ENCODE peak calls at places on chromosomes 12 and 14, in four cellular contexts. Q, T, Y and L are unnamed samples.
A peak's percentile ranks its signal among the peaks of the same experiment; 100 is the strongest.

GRCh38 chr12:8145754-8146415 is 10.9 kb upstream of the ZNF705A start:
- DNase-seq in Q (peak; percentile 4), T (peak; percentile 22), Y (peak; percentile 37), L (peak; percentile 83)

GRCh38 chr14:105330491-105330895 is 15.9 kb downstream of the PACS2 start:
- DNase-seq in Q (peak; percentile 50), T (no peak), Y (no peak), L (peak; percentile 74)

GRCh38 chr12:47437570-47437969 is 268.3 kb downstream of the RPAP3 start:
- DNase-seq in Q (no peak), T (no peak), Y (no peak), L (no peak)

GRCh38 chr14:60684203-60684602 is 34.9 kb upstream of the SIX1 start:
- DNase-seq in Q (no peak), T (no peak), Y (no peak), L (no peak)

GRCh38 chr14:56273151-56273550 is 154.9 kb downstream of the PELI2 start:
- DNase-seq in Q (no peak), T (no peak), Y (no peak), L (no peak)

GRCh38 chr12:6231359-6232268 is 31.4 kb downstream of the CD9 start:
- DNase-seq in Q (no peak), T (no peak), Y (no peak), L (no peak)

GRCh38 chr12:126509587-126509986 is 1444.4 kb downstream of the AACS start:
- DNase-seq in Q (no peak), T (no peak), Y (no peak), L (no peak)

GRCh38 chr12:8912910-8913309 is 1.4 kb upstream of the PHC1 start:
- DNase-seq in Q (peak; percentile 51), T (no peak), Y (no peak), L (no peak)

GRCh38 chr12:50282581-50283229 is 615 bp downstream of the LIMA1 start:
- DNase-seq in Q (peak; percentile 12), T (no peak), Y (peak; percentile 65), L (peak; percentile 8)

GRCh38 chr12:2641761-2642160 is 153.0 kb upstream of the FKBP4 start:
- DNase-seq in Q (no peak), T (no peak), Y (no peak), L (no peak)

GRCh38 chr12:123264642-123265041 is 7.0 kb downstream of the CDK2AP1 start:
- DNase-seq in Q (no peak), T (no peak), Y (no peak), L (no peak)

GRCh38 chr12:25382311-25383106 is 131.8 kb upstream of the KRAS start:
- DNase-seq in Q (no peak), T (no peak), Y (no peak), L (no peak)

GRCh38 chr12:110846615-110847566 is at the start of gene CCDC63:
- DNase-seq in Q (no peak), T (no peak), Y (no peak), L (peak; percentile 28)

GRCh38 chr12:81465191-81465590 is 294.0 kb downstream of the PPFIA2 start:
- DNase-seq in Q (no peak), T (no peak), Y (no peak), L (no peak)

GRCh38 chr14:104398656-104399055 is 180.9 kb upstream of the C14orf180 start:
- DNase-seq in Q (no peak), T (no peak), Y (no peak), L (no peak)

GRCh38 chr12:103975368-103975767 is 9.7 kb downstream of the TDG start:
- DNase-seq in Q (no peak), T (no peak), Y (no peak), L (no peak)

GRCh38 chr12:41365653-41366131 is 177.6 kb downstream of the PDZRN4 start:
- DNase-seq in Q (no peak), T (no peak), Y (no peak), L (no peak)

GRCh38 chr12:31843399-31844095 is 114.7 kb upstream of the AMN1 start:
- DNase-seq in Q (no peak), T (no peak), Y (no peak), L (no peak)

GRCh38 chr14:90397401-90398314 is 829 bp downstream of the CALM1 start:
- DNase-seq in Q (peak; percentile 46), T (no peak), Y (no peak), L (peak; percentile 72)

GRCh38 chr14:102323102-102323501 is 3.6 kb downstream of the ZNF839 start:
- DNase-seq in Q (peak; percentile 72), T (peak; percentile 47), Y (peak; percentile 57), L (peak; percentile 76)

GRCh38 chr12:109686523-109686922 is 27.1 kb upstream of the FAM222A start:
- DNase-seq in Q (no peak), T (no peak), Y (no peak), L (no peak)

GRCh38 chr14:100158566-100159106 is 809 bp downstream of the DEGS2 start:
- DNase-seq in Q (no peak), T (no peak), Y (no peak), L (no peak)
- H3K4me3 ChIP-seq in Q (no peak overlapping the region), T (peak overlapping the region; percentile 52), Y (no peak overlapping the region), L (no peak overlapping the region)

DNA sequence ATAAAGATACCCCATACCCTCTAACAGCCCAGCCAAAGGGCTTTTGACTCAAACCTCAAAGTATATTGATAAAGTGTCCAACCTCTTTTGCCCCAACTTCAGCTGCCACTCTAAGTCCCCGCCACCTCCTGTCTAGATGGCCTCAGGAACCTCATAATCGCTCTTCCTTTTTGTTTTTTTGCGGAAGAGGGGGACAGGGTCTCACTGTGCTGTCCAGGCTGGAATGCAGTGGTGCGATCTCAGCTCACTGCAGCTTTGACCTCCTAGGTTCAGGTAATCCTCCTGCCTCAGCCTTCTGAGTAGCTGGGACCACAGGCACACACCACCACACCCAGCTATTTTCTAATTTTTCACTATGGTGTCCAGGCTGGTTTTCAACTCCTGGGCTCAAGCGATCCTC is 60.3 kb downstream of the STX2 start:
- DNase-seq in Q (no peak), T (no peak), Y (no peak), L (no peak)
- H3K27me3 ChIP-seq in Q (no peaks in the 10 kb centered on the region), T (no peaks in the 10 kb centered on the region), Y (no peaks in the 10 kb centered on the region), L (no peaks in the 10 kb centered on the region)

GRCh38 chr12:124542021-124542941 is 25.1 kb downstream of the NCOR2 start:
- DNase-seq in Q (no peak), T (no peak), Y (no peak), L (no peak)

GRCh38 chr12:124544311-124544970 is 23.0 kb downstream of the NCOR2 start:
- DNase-seq in Q (no peak), T (no peak), Y (no peak), L (no peak)

GRCh38 chr12:124543052-124543590 is 24.3 kb downstream of the NCOR2 start:
- DNase-seq in Q (no peak), T (no peak), Y (no peak), L (no peak)

GRCh38 chr12:124544983-124545382 is 22.4 kb downstream of the NCOR2 start:
- DNase-seq in Q (no peak), T (no peak), Y (no peak), L (no peak)

DNA sequence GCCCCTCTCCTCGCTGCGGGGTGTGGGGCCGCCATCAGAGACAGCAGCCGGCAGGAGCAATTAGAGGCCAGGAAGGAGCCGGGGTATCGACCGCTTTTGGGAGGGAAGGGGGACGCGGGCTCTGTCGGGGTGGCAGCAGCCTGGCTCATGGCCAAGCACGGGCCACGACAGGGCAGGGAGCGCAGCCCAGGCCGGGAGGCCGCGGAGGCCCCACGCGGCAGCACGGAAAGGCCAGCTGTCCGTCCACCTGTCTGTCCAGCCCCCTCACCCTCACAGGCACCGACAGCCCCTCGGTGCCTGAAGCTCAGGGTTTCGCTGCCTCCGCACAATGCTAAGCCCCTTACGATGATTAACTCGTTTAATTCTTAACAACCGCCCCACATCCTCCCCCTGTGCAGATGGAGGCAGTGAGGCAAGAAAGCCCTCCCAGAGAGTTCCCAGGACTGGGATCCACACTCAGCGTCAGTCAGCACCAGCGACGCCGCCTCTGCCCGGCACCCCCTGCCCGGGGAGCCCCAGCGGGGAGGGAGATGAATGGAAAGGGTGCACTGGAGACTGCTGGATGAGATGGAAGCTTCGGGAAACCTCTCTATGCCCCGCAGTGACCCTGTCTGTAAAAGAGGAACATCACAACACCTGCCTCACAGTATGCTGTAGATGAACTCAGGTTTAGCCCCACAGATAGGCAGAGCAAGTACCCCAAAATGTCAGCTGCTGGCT is 23.7 kb downstream of the NCOR2 start:
- DNase-seq in Q (no peak), T (no peak), Y (no peak), L (no peak)
- H3K4me3 ChIP-seq in Q (no peak overlapping the region), T (no peak overlapping the region), Y (no peak overlapping the region), L (no peak overlapping the region)

DNA sequence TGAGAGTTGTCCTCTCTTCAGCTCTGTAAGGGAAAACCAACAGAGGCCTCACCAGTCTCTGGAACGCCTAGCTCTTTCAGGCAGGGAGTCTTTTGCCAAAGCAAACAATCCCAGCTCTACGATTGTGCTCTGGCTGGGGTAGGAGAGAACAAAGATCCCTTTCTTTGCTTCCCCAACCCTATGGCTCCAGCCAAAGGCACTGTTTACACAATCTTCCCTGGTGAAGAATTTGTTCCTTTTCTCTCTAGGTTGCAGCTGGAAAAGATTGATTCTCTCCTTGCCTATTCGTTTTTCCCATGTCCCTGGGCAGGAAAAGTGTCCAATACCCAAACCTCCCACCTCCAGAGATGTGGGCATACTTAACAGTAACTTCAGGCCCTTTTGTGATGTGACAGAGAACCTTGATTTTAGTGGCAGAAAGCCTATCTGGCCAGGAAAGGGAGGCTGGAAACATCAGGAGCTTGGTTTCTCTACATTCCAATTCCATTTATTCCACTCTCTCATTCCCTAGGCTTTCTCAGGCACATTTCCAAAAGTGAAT is 16.8 kb downstream of the ATP5MC2 start:
- DNase-seq in Q (peak; percentile 92), T (no peak), Y (peak; percentile 43), L (peak; percentile 75)
- H3K27me3 ChIP-seq in Q (no peaks in the 10 kb centered on the region), T (no peaks in the 10 kb centered on the region), Y (no peaks in the 10 kb centered on the region), L (no peaks in the 10 kb centered on the region)

DNA sequence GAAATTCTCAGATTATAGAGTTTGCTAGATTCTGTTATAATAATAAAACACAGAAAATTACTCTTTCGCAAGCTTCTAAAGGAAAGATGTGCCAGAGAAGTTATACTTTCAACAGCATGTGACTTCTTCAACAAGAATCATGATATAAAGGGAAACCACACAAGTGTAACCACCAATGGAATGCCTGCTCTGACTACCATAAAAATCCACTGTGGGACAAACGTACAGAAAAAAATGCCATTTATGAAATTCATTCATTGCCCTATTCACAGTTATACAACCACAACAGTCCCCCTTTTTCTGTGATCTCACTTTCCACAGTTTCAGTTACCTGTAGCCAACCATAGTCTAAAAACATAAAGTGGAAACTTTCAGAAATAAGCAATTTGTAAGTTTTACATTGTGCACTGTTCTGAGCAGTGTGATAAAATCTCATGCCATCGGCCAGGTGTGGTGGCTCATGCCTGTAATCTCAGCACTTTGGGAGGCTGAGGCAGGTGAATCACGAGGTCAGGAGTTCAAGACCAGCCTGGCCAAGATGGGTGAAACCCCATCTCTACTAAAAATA is 3.2 kb downstream of the CATSPERB start:
- DNase-seq in Q (no peak), T (no peak), Y (no peak), L (no peak)
- H3K4me3 ChIP-seq in Q (no peak overlapping the region), T (no peak overlapping the region), Y (no peak overlapping the region), L (no peak overlapping the region)

DNA sequence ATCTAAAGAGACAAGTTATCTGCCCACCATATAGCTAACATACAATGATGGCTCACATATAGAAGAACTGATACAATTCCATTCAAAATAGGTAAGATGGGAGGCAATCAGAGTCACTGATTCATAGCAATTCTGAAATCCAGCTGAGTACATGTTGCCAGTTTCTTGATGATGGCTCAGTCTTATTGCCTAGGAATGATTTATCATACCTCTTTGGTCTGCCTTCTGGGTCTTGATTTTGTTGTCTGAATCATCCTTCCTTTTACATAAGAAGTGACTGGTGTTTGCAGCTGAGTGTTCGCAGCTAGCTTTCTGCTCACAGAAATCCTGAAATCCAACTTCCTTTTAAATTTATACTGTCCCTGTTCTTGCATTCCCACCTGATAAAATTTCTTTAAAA is 463.2 kb upstream of the MGAT4C start:
- DNase-seq in Q (peak; percentile 68), T (no peak), Y (no peak), L (no peak)
- H3K27me3 ChIP-seq in Q (no peaks in the 10 kb centered on the region), T (no peaks in the 10 kb centered on the region), Y (no peaks in the 10 kb centered on the region), L (no peaks in the 10 kb centered on the region)

GRCh38 chr14:32932302-32932920 is 6.3 kb upstream of the NPAS3 start:
- DNase-seq in Q (no peak), T (no peak), Y (no peak), L (no peak)
- H3K4me3 ChIP-seq in Q (no peak overlapping the region), T (peak overlapping the region; percentile 80), Y (no peak overlapping the region), L (no peak overlapping the region)